ENCODE peak calls at places on chromosome X, in eight cellular contexts. One of them, this sample, is unnamed.

GRCh38 chrX:150984164-150984824 is 1.2 kb downstream of the HMGB3 start:
- DNase-seq in bronchial epithelial cell: no peak
- DNase-seq in naive B cell: peak
- DNase-seq in lower leg skin: no peak
- DNase-seq in neuronal stem cell: peak
- DNase-seq in HFF-Myc: no peak
- DNase-seq in CD4-positive, alpha-beta memory T cell: peak
- DNase-seq in HTR-8/SVneo: no peak
- DNase-seq in this sample: no peak

GRCh38 chrX:18674417-18674787 is 2.5 kb upstream of the RS1 start:
- DNase-seq in bronchial epithelial cell: no peak
- DNase-seq in naive B cell: no peak
- DNase-seq in lower leg skin: peak
- DNase-seq in neuronal stem cell: peak
- DNase-seq in HFF-Myc: no peak
- DNase-seq in CD4-positive, alpha-beta memory T cell: no peak
- DNase-seq in HTR-8/SVneo: no peak
- DNase-seq in this sample: no peak

GRCh38 chrX:9880912-9881311 is 86.2 kb upstream of the CLDN34 start:
- DNase-seq in bronchial epithelial cell: no peak
- DNase-seq in naive B cell: no peak
- DNase-seq in lower leg skin: no peak
- DNase-seq in neuronal stem cell: no peak
- DNase-seq in HFF-Myc: no peak
- DNase-seq in CD4-positive, alpha-beta memory T cell: no peak
- DNase-seq in HTR-8/SVneo: no peak
- DNase-seq in this sample: no peak

GRCh38 chrX:9775930-9776329 is 10.3 kb upstream of the GPR143 start:
- DNase-seq in bronchial epithelial cell: no peak
- DNase-seq in naive B cell: no peak
- DNase-seq in lower leg skin: no peak
- DNase-seq in neuronal stem cell: no peak
- DNase-seq in HFF-Myc: no peak
- DNase-seq in CD4-positive, alpha-beta memory T cell: no peak
- DNase-seq in HTR-8/SVneo: no peak
- DNase-seq in this sample: no peak

GRCh38 chrX:38881066-38881465 is 79.8 kb downstream of the MID1IP1 start:
- DNase-seq in bronchial epithelial cell: no peak
- DNase-seq in naive B cell: no peak
- DNase-seq in lower leg skin: no peak
- DNase-seq in neuronal stem cell: no peak
- DNase-seq in HFF-Myc: no peak
- DNase-seq in CD4-positive, alpha-beta memory T cell: no peak
- DNase-seq in HTR-8/SVneo: no peak
- DNase-seq in this sample: no peak

GRCh38 chrX:112734250-112734649 is 54.5 kb upstream of the LHFPL1 start:
- DNase-seq in bronchial epithelial cell: no peak
- DNase-seq in naive B cell: no peak
- DNase-seq in lower leg skin: no peak
- DNase-seq in neuronal stem cell: no peak
- DNase-seq in HFF-Myc: no peak
- DNase-seq in CD4-positive, alpha-beta memory T cell: no peak
- DNase-seq in HTR-8/SVneo: no peak
- DNase-seq in this sample: no peak

GRCh38 chrX:64093761-64094160 is 111.7 kb downstream of the AMER1 start:
- DNase-seq in bronchial epithelial cell: peak
- DNase-seq in naive B cell: no peak
- DNase-seq in lower leg skin: no peak
- DNase-seq in neuronal stem cell: peak
- DNase-seq in HFF-Myc: no peak
- DNase-seq in CD4-positive, alpha-beta memory T cell: no peak
- DNase-seq in HTR-8/SVneo: no peak
- DNase-seq in this sample: no peak

GRCh38 chrX:8811611-8812010 is 10.4 kb upstream of the FAM9A start:
- DNase-seq in bronchial epithelial cell: no peak
- DNase-seq in naive B cell: no peak
- DNase-seq in lower leg skin: no peak
- DNase-seq in neuronal stem cell: no peak
- DNase-seq in HFF-Myc: no peak
- DNase-seq in CD4-positive, alpha-beta memory T cell: no peak
- DNase-seq in HTR-8/SVneo: no peak
- DNase-seq in this sample: no peak

GRCh38 chrX:42246814-42247213 is 323.5 kb upstream of the CASK start:
- DNase-seq in bronchial epithelial cell: peak
- DNase-seq in naive B cell: no peak
- DNase-seq in lower leg skin: no peak
- DNase-seq in neuronal stem cell: no peak
- DNase-seq in HFF-Myc: no peak
- DNase-seq in CD4-positive, alpha-beta memory T cell: no peak
- DNase-seq in HTR-8/SVneo: no peak
- DNase-seq in this sample: no peak

GRCh38 chrX:10415704-10416001 is 204.7 kb downstream of the MID1 start:
- DNase-seq in bronchial epithelial cell: no peak
- DNase-seq in naive B cell: no peak
- DNase-seq in lower leg skin: no peak
- DNase-seq in neuronal stem cell: no peak
- DNase-seq in HFF-Myc: no peak
- DNase-seq in CD4-positive, alpha-beta memory T cell: no peak
- DNase-seq in HTR-8/SVneo: no peak
- DNase-seq in this sample: no peak

GRCh38 chrX:119654112-119654531 is 38.8 kb downstream of the SEPTIN6 start:
- DNase-seq in bronchial epithelial cell: peak
- DNase-seq in naive B cell: no peak
- DNase-seq in lower leg skin: no peak
- DNase-seq in neuronal stem cell: peak
- DNase-seq in HFF-Myc: no peak
- DNase-seq in CD4-positive, alpha-beta memory T cell: peak
- DNase-seq in HTR-8/SVneo: no peak
- DNase-seq in this sample: no peak

GRCh38 chrX:108091266-108091877 is at the start of the genes ATG4A and PSMD10:
- DNase-seq in bronchial epithelial cell: peak
- DNase-seq in naive B cell: peak
- DNase-seq in lower leg skin: peak
- DNase-seq in neuronal stem cell: peak
- DNase-seq in HFF-Myc: peak
- DNase-seq in CD4-positive, alpha-beta memory T cell: peak
- DNase-seq in HTR-8/SVneo: peak
- DNase-seq in this sample: peak

GRCh38 chrX:140933056-140933455 is 69.3 kb upstream of the SPANXB1 start:
- DNase-seq in bronchial epithelial cell: no peak
- DNase-seq in naive B cell: no peak
- DNase-seq in lower leg skin: no peak
- DNase-seq in neuronal stem cell: no peak
- DNase-seq in HFF-Myc: no peak
- DNase-seq in CD4-positive, alpha-beta memory T cell: no peak
- DNase-seq in HTR-8/SVneo: no peak
- DNase-seq in this sample: no peak